ENCODE peak calls at places on chromosomes 4 and X, in ten cellular contexts. M is bronchial epithelial cell, P is stomach, Y is astrocyte of the cerebellum, W is fibroblast of lung, K is Panc1, S is mammary epithelial cell, O is esophagus muscularis mucosa, F is AG04449, R is astrocyte of the spinal cord. X is an unnamed sample.

GRCh38 chrX:53481093-53481492 is 46.9 kb upstream of the HSD17B10 start:
- DNase-seq in O (no peak), M (no peak), Y (no peak), P (peak; percentile 26), F (no peak), R (no peak), K (no peak), W (no peak), S (no peak), X (peak; percentile 37)

GRCh38 chrX:149222040-149222439 is 283.1 kb downstream of the IDS start:
- DNase-seq in W (no peak), R (no peak), F (no peak), M (no peak), S (no peak), O (no peak), Y (no peak), P (no peak), K (no peak), X (no peak)

GRCh38 chrX:17443546-17443945 is 68.5 kb downstream of the NHS start:
- DNase-seq in M (no peak), F (no peak), P (no peak), S (no peak), O (no peak), K (no peak), W (peak; percentile 34), Y (no peak), R (no peak), X (no peak)

GRCh38 chr4:186740822-186741221 is 17.2 kb upstream of the FAT1 start:
- DNase-seq in Y (no peak), S (no peak), O (no peak), W (no peak), P (no peak), M (no peak), K (no peak), R (no peak), F (no peak), X (no peak)

GRCh38 chr4:96016615-96017299 is 176.9 kb downstream of the PDHA2 start:
- DNase-seq in R (peak; percentile 55), Y (no peak), P (no peak), O (no peak), S (peak; percentile 87), K (no peak), M (peak; percentile 81), W (peak; percentile 45), F (no peak), X (peak; percentile 86)

GRCh38 chr4:76090241-76090691 is 15.8 kb downstream of the ART3 start:
- DNase-seq in M (peak; percentile 99), F (peak; percentile 55), O (no peak), Y (no peak), P (no peak), S (peak; percentile 99), W (peak; percentile 90), R (peak; percentile 22), K (no peak), X (peak; percentile 97)

GRCh38 chrX:133979641-133980230 is 5.7 kb downstream of the GPC3 start:
- DNase-seq in F (no peak), P (no peak), M (peak; percentile 29), R (no peak), O (no peak), K (no peak), S (no peak), Y (no peak), W (no peak), X (no peak)

GRCh38 chrX:103309860-103310591 is 764 bp downstream of the BEX2 start:
- DNase-seq in O (no peak), Y (no peak), P (no peak), S (no peak), F (no peak), R (no peak), K (no peak), W (no peak), M (no peak), X (no peak)

GRCh38 chrX:123835661-123836371 is 24.0 kb upstream of the XIAP start:
- DNase-seq in R (peak; percentile 64), P (no peak), W (peak; percentile 56), Y (peak; percentile 24), S (peak; percentile 81), F (no peak), K (no peak), M (peak; percentile 86), O (no peak), X (peak; percentile 79)

GRCh38 chrX:23900220-23900797 is 7.4 kb downstream of the APOO start:
- DNase-seq in M (peak; percentile 42), P (no peak), K (no peak), O (no peak), F (no peak), S (peak; percentile 53), R (no peak), W (no peak), Y (no peak), X (peak; percentile 31)

GRCh38 chr4:105605493-105605892 is 53.1 kb downstream of the ARHGEF38 start:
- DNase-seq in S (peak; percentile 51), Y (peak; percentile 70), W (peak; percentile 82), M (peak; percentile 69), F (no peak), O (no peak), K (no peak), R (peak; percentile 67), P (no peak), X (peak; percentile 69)

GRCh38 chr4:948101-948935 is 16.1 kb downstream of the TMEM175 start:
- DNase-seq in P (peak; percentile 47), K (no peak), F (no peak), S (no peak), O (no peak), Y (no peak), M (no peak), W (no peak), R (no peak), X (no peak)

GRCh38 chrX:154374361-154375155 is at the start of gene FLNA:
- DNase-seq in M (no peak), R (no peak), Y (no peak), W (no peak), S (no peak), O (no peak), P (peak; percentile 53), F (no peak), K (no peak), X (peak; percentile 15)

GRCh38 chr4:3073158-3074077 is 920 bp downstream of the HTT-AS start:
- DNase-seq in P (no peak), Y (no peak), O (no peak), K (no peak), F (no peak), R (no peak), M (no peak), W (no peak), S (no peak), X (no peak)

GRCh38 chr4:69749771-69750170 is 10.6 kb downstream of the SULT1B1 start:
- DNase-seq in R (peak; percentile 31), M (peak; percentile 75), K (no peak), O (no peak), P (no peak), Y (no peak), W (peak; percentile 43), F (no peak), S (peak; percentile 74), X (peak; percentile 81)

GRCh38 chrX:33183366-33183765 is 28.0 kb downstream of the DMD start:
- DNase-seq in S (peak; percentile 23), M (no peak), K (no peak), O (no peak), R (peak; percentile 51), Y (peak; percentile 38), W (peak; percentile 74), F (no peak), P (peak; percentile 33), X (no peak)

GRCh38 chr4:40254961-40255721 is 58.3 kb downstream of the RHOH start:
- DNase-seq in M (peak; percentile 87), W (peak; percentile 81), S (peak; percentile 73), O (no peak), F (no peak), R (peak; percentile 75), P (no peak), Y (no peak), K (no peak), X (peak; percentile 83)

GRCh38 chrX:12153741-12154140 is 15.5 kb downstream of the FRMPD4 start:
- DNase-seq in O (no peak), Y (no peak), S (no peak), F (no peak), W (peak; percentile 51), P (no peak), M (no peak), R (no peak), K (no peak), X (no peak)

GRCh38 chr4:6205584-6205965 is 5.2 kb upstream of the JAKMIP1 start:
- DNase-seq in O (no peak), M (no peak), P (peak; percentile 4), K (no peak), R (no peak), F (no peak), W (no peak), Y (no peak), S (no peak), X (no peak)
- TF ChIP-seq CTCF in O (no peak), M (no peak), P (no peak), K (no peak), R (no peak), F (no peak), W (no peak), Y (no peak), S (no peak), X (no peak)

DNA sequence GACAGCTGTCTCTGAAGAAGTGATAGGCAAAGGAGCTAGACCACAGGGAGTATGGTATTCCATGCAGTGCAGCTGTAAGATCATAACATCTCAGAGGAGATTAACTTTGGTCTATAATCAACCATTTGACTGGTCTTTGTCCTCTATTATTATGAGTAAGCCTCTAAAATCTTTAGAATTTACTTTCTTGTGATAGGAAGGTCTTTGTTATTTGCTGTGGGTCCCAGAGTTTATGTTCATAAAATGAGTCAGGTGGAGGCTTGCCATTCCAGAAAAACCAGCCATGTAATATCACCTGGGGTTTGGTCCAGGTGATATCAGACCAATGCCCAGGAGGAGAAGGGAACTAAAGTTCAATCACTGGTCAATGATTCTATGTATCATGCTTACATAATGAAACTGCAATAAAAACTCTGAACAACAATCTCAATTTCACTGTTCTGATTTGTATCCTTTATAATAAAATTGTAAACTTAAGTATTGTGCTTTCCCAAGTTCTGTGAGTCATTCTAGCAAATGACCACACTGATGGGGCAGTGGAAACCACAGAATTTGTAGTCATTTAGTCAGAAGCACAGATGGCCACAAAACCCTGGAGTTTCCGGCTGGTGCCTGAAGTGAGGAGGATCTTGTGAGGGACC is 239.6 kb upstream of the TRAM1L1 start:
- DNase-seq in M (peak; percentile 68), R (peak; percentile 97), K (no peak), O (no peak), S (peak; percentile 98), F (peak; percentile 24), Y (peak; percentile 88), W (peak; percentile 69), P (no peak), X (peak; percentile 72)
- H3K4me3 ChIP-seq in M (no peak overlapping the region), R (peak overlapping the region; percentile 38), K (no peak overlapping the region), O (no peak overlapping the region), S (no peak overlapping the region), F (no peak overlapping the region), Y (peak overlapping the region; percentile 12), W (no peak overlapping the region), P (no peak overlapping the region), X (no peak overlapping the region)

GRCh38 chr4:48189731-48190130 is 55.7 kb upstream of the TXK start:
- DNase-seq in F (no peak), R (no peak), M (no peak), P (no peak), S (no peak), O (no peak), W (no peak), K (no peak), Y (no peak), X (no peak)
- TF ChIP-seq CTCF in F (no peak), R (no peak), M (no peak), P (no peak), S (no peak), O (no peak), W (no peak), K (no peak), Y (no peak), X (no peak)

GRCh38 chr4:145299380-145300076 is 119.1 kb upstream of the OTUD4 start:
- DNase-seq in O (no peak), F (peak; percentile 64), P (no peak), R (peak; percentile 78), S (peak; percentile 90), Y (no peak), W (peak; percentile 11), M (peak; percentile 73), K (no peak), X (peak; percentile 89)
- H3K4me3 ChIP-seq in O (no peak overlapping the region), F (no peak overlapping the region), P (no peak overlapping the region), R (no peak overlapping the region), S (no peak overlapping the region), Y (no peak overlapping the region), W (no peak overlapping the region), M (no peak overlapping the region), K (no peak overlapping the region), X (no peak overlapping the region)

X was measured in epithelial cell of esophagus.